ENCODE peak calls at places on chromosomes 7 and 10, in nine cellular contexts. One of them, this sample, is unnamed.
A peak's percentile ranks its signal among the peaks of the same experiment; 100 is the strongest.

GRCh38 chr7:81183326-81183725 is 264.5 kb upstream of the SEMA3C start:
- DNase-seq in astrocyte of the spinal cord: no peak
- DNase-seq in IMR-90: no peak
- DNase-seq in upper lobe of right lung: no peak
- DNase-seq in dorsolateral prefrontal cortex: no peak
- DNase-seq in kidney: no peak
- DNase-seq in endothelial cell of umbilical vein: no peak
- DNase-seq in cardiac fibroblast: no peak
- DNase-seq in endodermal cell: no peak
- DNase-seq in this sample: no peak

GRCh38 chr10:51244739-51245138 is 170.5 kb downstream of the PRKG1 start:
- DNase-seq in astrocyte of the spinal cord: peak; percentile 87
- DNase-seq in IMR-90: peak; percentile 83
- DNase-seq in upper lobe of right lung: no peak
- DNase-seq in dorsolateral prefrontal cortex: no peak
- DNase-seq in kidney: no peak
- DNase-seq in endothelial cell of umbilical vein: peak; percentile 94
- DNase-seq in cardiac fibroblast: peak; percentile 93
- DNase-seq in endodermal cell: no peak
- DNase-seq in this sample: no peak

GRCh38 chr10:78336402-78336791 is 302.7 kb downstream of the RPS24 start:
- DNase-seq in astrocyte of the spinal cord: peak; percentile 91
- DNase-seq in IMR-90: peak; percentile 97
- DNase-seq in upper lobe of right lung: no peak
- DNase-seq in dorsolateral prefrontal cortex: peak; percentile 13
- DNase-seq in kidney: peak; percentile 65
- DNase-seq in endothelial cell of umbilical vein: peak; percentile 48
- DNase-seq in cardiac fibroblast: peak; percentile 71
- DNase-seq in endodermal cell: peak; percentile 38
- DNase-seq in this sample: no peak

GRCh38 chr7:39811161-39811614 is 138.9 kb upstream of the CDK13 start:
- DNase-seq in astrocyte of the spinal cord: peak; percentile 13
- DNase-seq in IMR-90: peak; percentile 25
- DNase-seq in upper lobe of right lung: no peak
- DNase-seq in dorsolateral prefrontal cortex: no peak
- DNase-seq in kidney: no peak
- DNase-seq in endothelial cell of umbilical vein: no peak
- DNase-seq in cardiac fibroblast: peak; percentile 22
- DNase-seq in endodermal cell: no peak
- DNase-seq in this sample: no peak

GRCh38 chr10:118995739-118996138 is 33.8 kb upstream of the NANOS1 start:
- DNase-seq in astrocyte of the spinal cord: no peak
- DNase-seq in IMR-90: no peak
- DNase-seq in upper lobe of right lung: no peak
- DNase-seq in dorsolateral prefrontal cortex: no peak
- DNase-seq in kidney: no peak
- DNase-seq in endothelial cell of umbilical vein: no peak
- DNase-seq in cardiac fibroblast: no peak
- DNase-seq in endodermal cell: no peak
- DNase-seq in this sample: no peak

GRCh38 chr7:8303904-8304528 is 42.0 kb upstream of the ICA1 start:
- DNase-seq in astrocyte of the spinal cord: no peak
- DNase-seq in IMR-90: no peak
- DNase-seq in upper lobe of right lung: no peak
- DNase-seq in dorsolateral prefrontal cortex: no peak
- DNase-seq in kidney: no peak
- DNase-seq in endothelial cell of umbilical vein: no peak
- DNase-seq in cardiac fibroblast: no peak
- DNase-seq in endodermal cell: peak; percentile 65
- DNase-seq in this sample: no peak

GRCh38 chr10:61888744-61889143 is 12.8 kb upstream of the ARID5B start:
- DNase-seq in astrocyte of the spinal cord: no peak
- DNase-seq in IMR-90: peak; percentile 75
- DNase-seq in upper lobe of right lung: no peak
- DNase-seq in dorsolateral prefrontal cortex: no peak
- DNase-seq in kidney: no peak
- DNase-seq in endothelial cell of umbilical vein: no peak
- DNase-seq in cardiac fibroblast: no peak
- DNase-seq in endodermal cell: no peak
- DNase-seq in this sample: no peak

GRCh38 chr7:125241548-125241947 is 311.9 kb upstream of the POT1 start:
- DNase-seq in astrocyte of the spinal cord: no peak
- DNase-seq in IMR-90: no peak
- DNase-seq in upper lobe of right lung: no peak
- DNase-seq in dorsolateral prefrontal cortex: no peak
- DNase-seq in kidney: no peak
- DNase-seq in endothelial cell of umbilical vein: no peak
- DNase-seq in cardiac fibroblast: no peak
- DNase-seq in endodermal cell: no peak
- DNase-seq in this sample: no peak

GRCh38 chr7:95335093-95335492 is 10.8 kb upstream of the PON1 start:
- DNase-seq in astrocyte of the spinal cord: peak; percentile 80
- DNase-seq in IMR-90: peak; percentile 22
- DNase-seq in upper lobe of right lung: no peak
- DNase-seq in dorsolateral prefrontal cortex: no peak
- DNase-seq in kidney: no peak
- DNase-seq in endothelial cell of umbilical vein: no peak
- DNase-seq in cardiac fibroblast: peak; percentile 51
- DNase-seq in endodermal cell: no peak
- DNase-seq in this sample: no peak

GRCh38 chr10:22630229-22631174 is 83.9 kb downstream of the PIP4K2A start:
- DNase-seq in astrocyte of the spinal cord: peak; percentile 44
- DNase-seq in IMR-90: peak; percentile 67
- DNase-seq in upper lobe of right lung: no peak
- DNase-seq in dorsolateral prefrontal cortex: no peak
- DNase-seq in kidney: no peak
- DNase-seq in endothelial cell of umbilical vein: no peak
- DNase-seq in cardiac fibroblast: peak; percentile 63
- DNase-seq in endodermal cell: no peak
- DNase-seq in this sample: no peak

GRCh38 chr10:14822879-14823755 is 14.7 kb downstream of the CDNF start:
- DNase-seq in astrocyte of the spinal cord: peak; percentile 50
- DNase-seq in IMR-90: peak; percentile 59
- DNase-seq in upper lobe of right lung: no peak
- DNase-seq in dorsolateral prefrontal cortex: no peak
- DNase-seq in kidney: no peak
- DNase-seq in endothelial cell of umbilical vein: peak; percentile 70
- DNase-seq in cardiac fibroblast: peak; percentile 56
- DNase-seq in endodermal cell: peak; percentile 61
- DNase-seq in this sample: no peak

GRCh38 chr10:85734791-85735190 is 631.8 kb downstream of the GRID1 start:
- DNase-seq in astrocyte of the spinal cord: no peak
- DNase-seq in IMR-90: no peak
- DNase-seq in upper lobe of right lung: no peak
- DNase-seq in dorsolateral prefrontal cortex: no peak
- DNase-seq in kidney: no peak
- DNase-seq in endothelial cell of umbilical vein: no peak
- DNase-seq in cardiac fibroblast: no peak
- DNase-seq in endodermal cell: no peak
- DNase-seq in this sample: no peak

GRCh38 chr7:144384071-144384470 is 19.4 kb downstream of the NOBOX start:
- DNase-seq in astrocyte of the spinal cord: peak; percentile 28
- DNase-seq in IMR-90: no peak
- DNase-seq in upper lobe of right lung: no peak
- DNase-seq in dorsolateral prefrontal cortex: no peak
- DNase-seq in kidney: no peak
- DNase-seq in endothelial cell of umbilical vein: no peak
- DNase-seq in cardiac fibroblast: no peak
- DNase-seq in endodermal cell: peak; percentile 45
- DNase-seq in this sample: no peak

GRCh38 chr10:44858017-44858371 is 53.1 kb upstream of the TMEM72 start:
- DNase-seq in astrocyte of the spinal cord: no peak
- DNase-seq in IMR-90: no peak
- DNase-seq in upper lobe of right lung: no peak
- DNase-seq in dorsolateral prefrontal cortex: no peak
- DNase-seq in kidney: no peak
- DNase-seq in endothelial cell of umbilical vein: no peak
- DNase-seq in cardiac fibroblast: no peak
- DNase-seq in endodermal cell: no peak
- DNase-seq in this sample: no peak

GRCh38 chr7:31648288-31648687 is 38.7 kb upstream of the PPP1R17 start:
- DNase-seq in astrocyte of the spinal cord: peak; percentile 6
- DNase-seq in IMR-90: peak; percentile 1
- DNase-seq in upper lobe of right lung: no peak
- DNase-seq in dorsolateral prefrontal cortex: no peak
- DNase-seq in kidney: no peak
- DNase-seq in endothelial cell of umbilical vein: no peak
- DNase-seq in cardiac fibroblast: peak; percentile 11
- DNase-seq in endodermal cell: no peak
- DNase-seq in this sample: no peak

GRCh38 chr7:55774327-55775050 is 88.1 kb downstream of the SEPTIN14 start:
- DNase-seq in astrocyte of the spinal cord: peak; percentile 1
- DNase-seq in IMR-90: no peak
- DNase-seq in upper lobe of right lung: no peak
- DNase-seq in dorsolateral prefrontal cortex: no peak
- DNase-seq in kidney: no peak
- DNase-seq in endothelial cell of umbilical vein: no peak
- DNase-seq in cardiac fibroblast: no peak
- DNase-seq in endodermal cell: peak; percentile 63
- DNase-seq in this sample: no peak

GRCh38 chr7:66664590-66665293 is 36.1 kb downstream of the KCTD7 start:
- DNase-seq in astrocyte of the spinal cord: no peak
- DNase-seq in IMR-90: no peak
- DNase-seq in upper lobe of right lung: no peak
- DNase-seq in dorsolateral prefrontal cortex: no peak
- DNase-seq in kidney: peak; percentile 44
- DNase-seq in endothelial cell of umbilical vein: no peak
- DNase-seq in cardiac fibroblast: peak; percentile 15
- DNase-seq in endodermal cell: no peak
- DNase-seq in this sample: no peak

GRCh38 chr10:88216976-88217375 is 353.6 kb downstream of the PTEN start:
- DNase-seq in astrocyte of the spinal cord: no peak
- DNase-seq in IMR-90: no peak
- DNase-seq in upper lobe of right lung: no peak
- DNase-seq in dorsolateral prefrontal cortex: no peak
- DNase-seq in kidney: no peak
- DNase-seq in endothelial cell of umbilical vein: no peak
- DNase-seq in cardiac fibroblast: no peak
- DNase-seq in endodermal cell: no peak
- DNase-seq in this sample: no peak
- TF ChIP-seq CTCF in astrocyte of the spinal cord: no peak
- TF ChIP-seq CTCF in IMR-90: no peak
- TF ChIP-seq CTCF in upper lobe of right lung: no peak
- TF ChIP-seq CTCF in dorsolateral prefrontal cortex: no peak
- TF ChIP-seq CTCF in kidney: no peak
- TF ChIP-seq CTCF in endothelial cell of umbilical vein: no peak
- TF ChIP-seq CTCF in cardiac fibroblast: no peak
- TF ChIP-seq CTCF in endodermal cell: no peak
- TF ChIP-seq CTCF in this sample: no peak

GRCh38 chr10:28120795-28121194 is 121.9 kb upstream of the ODAD2 start:
- DNase-seq in astrocyte of the spinal cord: no peak
- DNase-seq in IMR-90: no peak
- DNase-seq in upper lobe of right lung: no peak
- DNase-seq in dorsolateral prefrontal cortex: no peak
- DNase-seq in kidney: no peak
- DNase-seq in endothelial cell of umbilical vein: no peak
- DNase-seq in cardiac fibroblast: no peak
- DNase-seq in endodermal cell: no peak
- DNase-seq in this sample: no peak

GRCh38 chr10:28120043-28120749 is 121.3 kb upstream of the ODAD2 start:
- DNase-seq in astrocyte of the spinal cord: peak; percentile 29
- DNase-seq in IMR-90: no peak
- DNase-seq in upper lobe of right lung: no peak
- DNase-seq in dorsolateral prefrontal cortex: no peak
- DNase-seq in kidney: no peak
- DNase-seq in endothelial cell of umbilical vein: no peak
- DNase-seq in cardiac fibroblast: peak; percentile 32
- DNase-seq in endodermal cell: no peak
- DNase-seq in this sample: no peak

GRCh38 chr10:28113202-28113601 is 114.3 kb upstream of the ODAD2 start:
- DNase-seq in astrocyte of the spinal cord: no peak
- DNase-seq in IMR-90: no peak
- DNase-seq in upper lobe of right lung: no peak
- DNase-seq in dorsolateral prefrontal cortex: no peak
- DNase-seq in kidney: no peak
- DNase-seq in endothelial cell of umbilical vein: no peak
- DNase-seq in cardiac fibroblast: no peak
- DNase-seq in endodermal cell: no peak
- DNase-seq in this sample: no peak

DNA sequence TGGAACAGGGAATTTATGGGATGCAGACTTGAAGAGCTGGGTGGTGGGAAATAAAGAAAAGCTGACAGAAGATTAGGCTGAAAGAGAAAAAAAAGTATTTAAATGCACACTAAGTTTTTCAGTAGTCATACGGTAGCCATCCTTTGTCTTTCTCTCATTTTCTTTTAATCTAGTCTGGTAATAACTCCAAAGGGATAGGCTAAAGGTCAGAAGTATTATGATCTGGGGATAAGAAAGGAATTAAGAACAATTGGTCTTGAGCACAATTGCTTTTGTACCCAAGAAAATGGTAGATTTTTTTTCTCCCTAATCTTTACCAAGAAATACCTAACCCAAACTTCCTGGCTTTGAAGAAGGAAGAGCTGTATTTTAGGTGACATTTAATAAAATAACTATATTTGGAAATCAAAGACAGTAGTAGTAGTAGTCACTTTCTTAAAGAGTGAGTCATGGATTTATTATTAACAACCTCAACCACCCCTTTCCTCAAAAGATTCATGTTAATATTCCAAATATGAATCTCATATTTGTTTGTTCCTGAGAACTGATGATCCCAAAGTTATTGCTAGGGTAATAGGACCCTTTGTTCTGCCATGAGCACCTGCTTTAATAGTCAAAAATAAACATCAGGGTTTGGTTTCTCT is 120.2 kb upstream of the ODAD2 start:
- DNase-seq in astrocyte of the spinal cord: no peak
- DNase-seq in IMR-90: no peak
- DNase-seq in upper lobe of right lung: no peak
- DNase-seq in dorsolateral prefrontal cortex: no peak
- DNase-seq in kidney: no peak
- DNase-seq in endothelial cell of umbilical vein: no peak
- DNase-seq in cardiac fibroblast: no peak
- DNase-seq in endodermal cell: no peak
- DNase-seq in this sample: no peak
- H3K4me3 ChIP-seq in astrocyte of the spinal cord: no peak overlapping the region
- H3K4me3 ChIP-seq in IMR-90: no peak overlapping the region
- H3K4me3 ChIP-seq in upper lobe of right lung: no peak overlapping the region
- H3K4me3 ChIP-seq in dorsolateral prefrontal cortex: no peak overlapping the region
- H3K4me3 ChIP-seq in kidney: no peak overlapping the region
- H3K4me3 ChIP-seq in endothelial cell of umbilical vein: no peak overlapping the region
- H3K4me3 ChIP-seq in cardiac fibroblast: no peak overlapping the region
- H3K4me3 ChIP-seq in endodermal cell: no peak overlapping the region
- H3K4me3 ChIP-seq in this sample: no peak overlapping the region

GRCh38 chr7:77877800-77878199 is 79.2 kb downstream of the PHTF2 start:
- DNase-seq in astrocyte of the spinal cord: peak; percentile 47
- DNase-seq in IMR-90: peak; percentile 70
- DNase-seq in upper lobe of right lung: no peak
- DNase-seq in dorsolateral prefrontal cortex: no peak
- DNase-seq in kidney: no peak
- DNase-seq in endothelial cell of umbilical vein: no peak
- DNase-seq in cardiac fibroblast: no peak
- DNase-seq in endodermal cell: no peak
- DNase-seq in this sample: no peak
- TF ChIP-seq CTCF in astrocyte of the spinal cord: no peak
- TF ChIP-seq CTCF in IMR-90: no peak
- TF ChIP-seq CTCF in upper lobe of right lung: no peak
- TF ChIP-seq CTCF in dorsolateral prefrontal cortex: no peak
- TF ChIP-seq CTCF in kidney: no peak
- TF ChIP-seq CTCF in endothelial cell of umbilical vein: no peak
- TF ChIP-seq CTCF in cardiac fibroblast: no peak
- TF ChIP-seq CTCF in endodermal cell: no peak
- TF ChIP-seq CTCF in this sample: no peak

GRCh38 chr10:86798636-86799035 is 42.2 kb downstream of the BMPR1A start:
- DNase-seq in astrocyte of the spinal cord: peak; percentile 58
- DNase-seq in IMR-90: peak; percentile 51
- DNase-seq in upper lobe of right lung: no peak
- DNase-seq in dorsolateral prefrontal cortex: no peak
- DNase-seq in kidney: no peak
- DNase-seq in endothelial cell of umbilical vein: no peak
- DNase-seq in cardiac fibroblast: peak; percentile 24
- DNase-seq in endodermal cell: no peak
- DNase-seq in this sample: no peak
- H3K4me3 ChIP-seq in astrocyte of the spinal cord: no peak overlapping the region
- H3K4me3 ChIP-seq in IMR-90: no peak overlapping the region
- H3K4me3 ChIP-seq in upper lobe of right lung: no peak overlapping the region
- H3K4me3 ChIP-seq in dorsolateral prefrontal cortex: no peak overlapping the region
- H3K4me3 ChIP-seq in kidney: no peak overlapping the region
- H3K4me3 ChIP-seq in endothelial cell of umbilical vein: no peak overlapping the region
- H3K4me3 ChIP-seq in cardiac fibroblast: no peak overlapping the region
- H3K4me3 ChIP-seq in endodermal cell: no peak overlapping the region
- H3K4me3 ChIP-seq in this sample: no peak overlapping the region